ENCODE peak calls at places on chromosome 14, in ten cellular contexts. P is globus pallidus; G is NCI-H1092; R is aorta; Z is HuH-7.5; W is H7; A is iPS DF 19.7; K is foreskin fibroblast; M is ELR; N is activated T-helper 1 cell treated with anti-CD3 and anti-CD28 coated beads, Interleukin-2, amount 50 U/mL, for 16 hours. E is an unnamed sample.
A peak's percentile ranks its signal among the peaks of the same experiment; 100 is the strongest.

GRCh38 chr14:72552236-72552635 is 341.7 kb downstream of the DPF3 start:
- DNase-seq in P (no peak), G (no peak), R (no peak), Z (no peak), W (no peak), A (no peak), K (no peak), M (no peak), N (no peak), E (no peak)

GRCh38 chr14:103730490-103731035 is 15.0 kb downstream of the ZFYVE21 start:
- DNase-seq in P (no peak), G (no peak), R (no peak), Z (no peak), W (peak; percentile 80), A (no peak), K (no peak), M (no peak), N (no peak), E (no peak)

GRCh38 chr14:104876251-104876699 is 11.2 kb downstream of the CEP170B start:
- DNase-seq in P (no peak), G (no peak), R (no peak), Z (peak; percentile 46), W (peak; percentile 98), A (no peak), K (peak; percentile 66), M (peak; percentile 63), N (no peak), E (no peak)

GRCh38 chr14:34711169-34711568 is 3.2 kb downstream of the CFL2 start:
- DNase-seq in P (peak; percentile 83), G (peak; percentile 40), R (no peak), Z (no peak), W (no peak), A (no peak), K (peak; percentile 94), M (peak; percentile 96), N (no peak), E (no peak)

GRCh38 chr14:99247091-99247729 is 24.8 kb downstream of the BCL11B start:
- DNase-seq in P (no peak), G (no peak), R (no peak), Z (no peak), W (peak; percentile 75), A (no peak), K (no peak), M (no peak), N (no peak), E (no peak)

GRCh38 chr14:52455291-52456088 is 96.8 kb downstream of the TXNDC16 start:
- DNase-seq in P (no peak), G (no peak), R (no peak), Z (no peak), W (no peak), A (no peak), K (peak; percentile 80), M (peak; percentile 78), N (no peak), E (no peak)

GRCh38 chr14:102352213-102352612 is 10.5 kb downstream of the CINP start:
- DNase-seq in P (no peak), G (no peak), R (no peak), Z (no peak), W (no peak), A (no peak), K (no peak), M (no peak), N (no peak), E (peak; percentile 2)

GRCh38 chr14:50225067-50225973 is 6.1 kb downstream of the SOS2 start:
- DNase-seq in P (no peak), G (no peak), R (no peak), Z (no peak), W (no peak), A (no peak), K (peak; percentile 94), M (peak; percentile 77), N (no peak), E (no peak)

GRCh38 chr14:100845341-100845740 is 19.4 kb downstream of the MEG3 start:
- DNase-seq in P (no peak), G (no peak), R (no peak), Z (no peak), W (no peak), A (no peak), K (no peak), M (no peak), N (no peak), E (peak; percentile 61)

GRCh38 chr14:99552572-99553216 is 51.3 kb downstream of the CCDC85C start:
- DNase-seq in P (no peak), G (no peak), R (no peak), Z (peak; percentile 58), W (no peak), A (no peak), K (no peak), M (no peak), N (no peak), E (no peak)

GRCh38 chr14:70397746-70398145 is 19.1 kb downstream of the SYNJ2BP start:
- DNase-seq in P (no peak), G (no peak), R (no peak), Z (no peak), W (no peak), A (no peak), K (no peak), M (no peak), N (no peak), E (no peak)

GRCh38 chr14:25516838-25517237 is 466.9 kb upstream of the STXBP6 start:
- DNase-seq in P (peak; percentile 5), G (peak; percentile 3), R (no peak), Z (no peak), W (peak; percentile 59), A (peak; percentile 20), K (no peak), M (no peak), N (no peak), E (no peak)

GRCh38 chr14:103334644-103335603 is 887 bp downstream of the EIF5 start:
- DNase-seq in P (peak; percentile 57), G (peak; percentile 40), R (peak; percentile 87), Z (no peak), W (peak; percentile 80), A (no peak), K (peak; percentile 93), M (peak; percentile 88), N (peak; percentile 74), E (no peak)

GRCh38 chr14:65431951-65432350 is 19.4 kb downstream of the FUT8 start:
- DNase-seq in P (no peak), G (no peak), R (no peak), Z (no peak), W (no peak), A (no peak), K (peak; percentile 45), M (no peak), N (no peak), E (no peak)

GRCh38 chr14:23984891-23985607 is 3.7 kb upstream of the DHRS4L2 start:
- DNase-seq in P (no peak), G (no peak), R (no peak), Z (no peak), W (no peak), A (no peak), K (peak; percentile 95), M (peak; percentile 42), N (no peak), E (no peak)

GRCh38 chr14:99604766-99605298 is 825 bp upstream of the CCDC85C start:
- DNase-seq in P (no peak), G (peak; percentile 65), R (peak; percentile 61), Z (peak; percentile 71), W (peak; percentile 90), A (no peak), K (peak; percentile 58), M (peak; percentile 64), N (peak; percentile 15), E (no peak)

GRCh38 chr14:105216490-105217247 is 31.7 kb upstream of the BTBD6 start:
- DNase-seq in P (no peak), G (no peak), R (no peak), Z (no peak), W (no peak), A (no peak), K (no peak), M (no peak), N (no peak), E (no peak)